ENCODE peak calls at places on chromosomes 11 and 22, in seven cellular contexts. One of them, this sample, is unnamed.

GRCh38 chr22:39282642-39283311 is 36.6 kb downstream of the RPL3 start:
- DNase-seq in Calu3: no peak
- DNase-seq in GM06990: no peak
- DNase-seq in fibroblast of lung: no peak
- DNase-seq in GM12865: no peak
- DNase-seq in transverse colon: no peak
- DNase-seq in neural crest cell: no peak
- DNase-seq in this sample: no peak

GRCh38 chr11:31940396-31941037 is 129.4 kb upstream of the PAX6 start:
- DNase-seq in GM06990: no peak
- DNase-seq in fibroblast of lung: peak; percentile 26
- DNase-seq in transverse colon: no peak
- DNase-seq in neural crest cell: no peak
- DNase-seq in GM12865: no peak
- DNase-seq in Calu3: no peak
- DNase-seq in this sample: no peak

GRCh38 chr11:2305862-2306823 is 4.3 kb downstream of the TSPAN32 start:
- DNase-seq in transverse colon: peak; percentile 73
- DNase-seq in fibroblast of lung: peak; percentile 94
- DNase-seq in GM12865: no peak
- DNase-seq in Calu3: no peak
- DNase-seq in neural crest cell: no peak
- DNase-seq in GM06990: no peak
- DNase-seq in this sample: no peak

GRCh38 chr11:105986554-105986953 is 35.5 kb downstream of the MSANTD4 start:
- DNase-seq in fibroblast of lung: no peak
- DNase-seq in GM06990: no peak
- DNase-seq in Calu3: no peak
- DNase-seq in GM12865: no peak
- DNase-seq in neural crest cell: no peak
- DNase-seq in transverse colon: no peak
- DNase-seq in this sample: no peak

GRCh38 chr11:92852946-92853345 is 116.5 kb upstream of the MTNR1B start:
- DNase-seq in Calu3: no peak
- DNase-seq in fibroblast of lung: no peak
- DNase-seq in GM06990: no peak
- DNase-seq in transverse colon: peak; percentile 75
- DNase-seq in neural crest cell: no peak
- DNase-seq in GM12865: no peak
- DNase-seq in this sample: peak; percentile 91

GRCh38 chr11:74570266-74571061 is 21.9 kb upstream of the POLD3 start:
- DNase-seq in neural crest cell: peak; percentile 10
- DNase-seq in Calu3: peak; percentile 70
- DNase-seq in transverse colon: peak; percentile 66
- DNase-seq in fibroblast of lung: peak; percentile 54
- DNase-seq in GM12865: peak; percentile 66
- DNase-seq in GM06990: no peak
- DNase-seq in this sample: peak; percentile 71

GRCh38 chr11:123510579-123510905 is 80.5 kb downstream of the GRAMD1B start:
- DNase-seq in Calu3: no peak
- DNase-seq in GM06990: no peak
- DNase-seq in GM12865: no peak
- DNase-seq in fibroblast of lung: no peak
- DNase-seq in transverse colon: no peak
- DNase-seq in neural crest cell: no peak
- DNase-seq in this sample: no peak

GRCh38 chr11:20162824-20163777 is 2.8 kb upstream of the DBX1 start:
- DNase-seq in Calu3: peak; percentile 17
- DNase-seq in GM12865: no peak
- DNase-seq in fibroblast of lung: peak; percentile 37
- DNase-seq in transverse colon: no peak
- DNase-seq in GM06990: no peak
- DNase-seq in neural crest cell: no peak
- DNase-seq in this sample: no peak

GRCh38 chr11:124669193-124669592 is 4.3 kb downstream of the SIAE start:
- DNase-seq in transverse colon: peak; percentile 35
- DNase-seq in GM12865: peak; percentile 65
- DNase-seq in Calu3: peak; percentile 51
- DNase-seq in fibroblast of lung: peak; percentile 60
- DNase-seq in GM06990: peak; percentile 31
- DNase-seq in neural crest cell: peak; percentile 50
- DNase-seq in this sample: peak; percentile 58

GRCh38 chr11:2194877-2195755 is 23.5 kb upstream of the TH start:
- DNase-seq in fibroblast of lung: peak; percentile 28
- DNase-seq in Calu3: peak; percentile 70
- DNase-seq in neural crest cell: peak; percentile 86
- DNase-seq in GM06990: no peak
- DNase-seq in transverse colon: peak; percentile 34
- DNase-seq in GM12865: peak; percentile 26
- DNase-seq in this sample: peak; percentile 37

GRCh38 chr22:24060375-24060788 is 49.3 kb downstream of the CABIN1 start:
- DNase-seq in transverse colon: no peak
- DNase-seq in GM06990: no peak
- DNase-seq in GM12865: no peak
- DNase-seq in Calu3: no peak
- DNase-seq in neural crest cell: no peak
- DNase-seq in fibroblast of lung: peak; percentile 90
- DNase-seq in this sample: peak; percentile 87

GRCh38 chr11:3614742-3615171 is 27.0 kb downstream of the ART5 start:
- DNase-seq in GM12865: peak; percentile 68
- DNase-seq in transverse colon: peak; percentile 11
- DNase-seq in neural crest cell: no peak
- DNase-seq in fibroblast of lung: no peak
- DNase-seq in GM06990: no peak
- DNase-seq in Calu3: no peak
- DNase-seq in this sample: no peak

GRCh38 chr11:64650923-64651523 is 60.0 kb downstream of the SLC22A12 start:
- DNase-seq in GM12865: peak; percentile 35
- DNase-seq in fibroblast of lung: peak; percentile 8
- DNase-seq in GM06990: no peak
- DNase-seq in neural crest cell: no peak
- DNase-seq in Calu3: peak; percentile 11
- DNase-seq in transverse colon: no peak
- DNase-seq in this sample: peak; percentile 25

GRCh38 chr11:110857885-110858555 is 145.8 kb upstream of the ARHGAP20 start:
- DNase-seq in transverse colon: peak; percentile 39
- DNase-seq in GM06990: no peak
- DNase-seq in Calu3: no peak
- DNase-seq in neural crest cell: no peak
- DNase-seq in GM12865: peak; percentile 25
- DNase-seq in fibroblast of lung: peak; percentile 89
- DNase-seq in this sample: peak; percentile 45

GRCh38 chr11:30125461-30125860 is 105.4 kb upstream of the FSHB start:
- DNase-seq in fibroblast of lung: no peak
- DNase-seq in GM06990: no peak
- DNase-seq in transverse colon: no peak
- DNase-seq in Calu3: no peak
- DNase-seq in GM12865: no peak
- DNase-seq in neural crest cell: no peak
- DNase-seq in this sample: peak; percentile 23

GRCh38 chr11:109967121-109967520 is 126.1 kb upstream of the ZC3H12C start:
- DNase-seq in GM12865: no peak
- DNase-seq in neural crest cell: no peak
- DNase-seq in Calu3: no peak
- DNase-seq in transverse colon: no peak
- DNase-seq in GM06990: no peak
- DNase-seq in fibroblast of lung: no peak
- DNase-seq in this sample: no peak

GRCh38 chr11:30333405-30333804 is 10.5 kb downstream of the ARL14EP start:
- DNase-seq in GM06990: no peak
- DNase-seq in transverse colon: no peak
- DNase-seq in GM12865: no peak
- DNase-seq in fibroblast of lung: no peak
- DNase-seq in neural crest cell: no peak
- DNase-seq in Calu3: peak; percentile 16
- DNase-seq in this sample: peak; percentile 25

GRCh38 chr11:203056-203944 is 3.9 kb downstream of the BET1L start:
- DNase-seq in GM06990: no peak
- DNase-seq in fibroblast of lung: no peak
- DNase-seq in Calu3: no peak
- DNase-seq in GM12865: peak; percentile 1
- DNase-seq in neural crest cell: no peak
- DNase-seq in transverse colon: no peak
- DNase-seq in this sample: no peak

GRCh38 chr11:62664405-62665074 is 470 bp downstream of the C11orf98 start:
- DNase-seq in GM06990: no peak
- DNase-seq in Calu3: peak; percentile 51
- DNase-seq in neural crest cell: no peak
- DNase-seq in transverse colon: peak; percentile 74
- DNase-seq in fibroblast of lung: no peak
- DNase-seq in GM12865: peak; percentile 86
- DNase-seq in this sample: peak; percentile 65

GRCh38 chr11:114010931-114011330 is 36.0 kb downstream of the HTR3A start:
- DNase-seq in neural crest cell: no peak
- DNase-seq in Calu3: no peak
- DNase-seq in fibroblast of lung: no peak
- DNase-seq in transverse colon: no peak
- DNase-seq in GM12865: no peak
- DNase-seq in GM06990: no peak
- DNase-seq in this sample: no peak

GRCh38 chr22:17891427-17892167 is 117.3 kb upstream of the BID start:
- DNase-seq in neural crest cell: no peak
- DNase-seq in fibroblast of lung: no peak
- DNase-seq in Calu3: no peak
- DNase-seq in transverse colon: peak; percentile 83
- DNase-seq in GM06990: no peak
- DNase-seq in GM12865: peak; percentile 26
- DNase-seq in this sample: no peak

GRCh38 chr11:78958444-78958843 is 383.8 kb upstream of the NARS2 start:
- DNase-seq in fibroblast of lung: no peak
- DNase-seq in neural crest cell: no peak
- DNase-seq in Calu3: no peak
- DNase-seq in GM06990: no peak
- DNase-seq in GM12865: no peak
- DNase-seq in transverse colon: no peak
- DNase-seq in this sample: no peak

DNA sequence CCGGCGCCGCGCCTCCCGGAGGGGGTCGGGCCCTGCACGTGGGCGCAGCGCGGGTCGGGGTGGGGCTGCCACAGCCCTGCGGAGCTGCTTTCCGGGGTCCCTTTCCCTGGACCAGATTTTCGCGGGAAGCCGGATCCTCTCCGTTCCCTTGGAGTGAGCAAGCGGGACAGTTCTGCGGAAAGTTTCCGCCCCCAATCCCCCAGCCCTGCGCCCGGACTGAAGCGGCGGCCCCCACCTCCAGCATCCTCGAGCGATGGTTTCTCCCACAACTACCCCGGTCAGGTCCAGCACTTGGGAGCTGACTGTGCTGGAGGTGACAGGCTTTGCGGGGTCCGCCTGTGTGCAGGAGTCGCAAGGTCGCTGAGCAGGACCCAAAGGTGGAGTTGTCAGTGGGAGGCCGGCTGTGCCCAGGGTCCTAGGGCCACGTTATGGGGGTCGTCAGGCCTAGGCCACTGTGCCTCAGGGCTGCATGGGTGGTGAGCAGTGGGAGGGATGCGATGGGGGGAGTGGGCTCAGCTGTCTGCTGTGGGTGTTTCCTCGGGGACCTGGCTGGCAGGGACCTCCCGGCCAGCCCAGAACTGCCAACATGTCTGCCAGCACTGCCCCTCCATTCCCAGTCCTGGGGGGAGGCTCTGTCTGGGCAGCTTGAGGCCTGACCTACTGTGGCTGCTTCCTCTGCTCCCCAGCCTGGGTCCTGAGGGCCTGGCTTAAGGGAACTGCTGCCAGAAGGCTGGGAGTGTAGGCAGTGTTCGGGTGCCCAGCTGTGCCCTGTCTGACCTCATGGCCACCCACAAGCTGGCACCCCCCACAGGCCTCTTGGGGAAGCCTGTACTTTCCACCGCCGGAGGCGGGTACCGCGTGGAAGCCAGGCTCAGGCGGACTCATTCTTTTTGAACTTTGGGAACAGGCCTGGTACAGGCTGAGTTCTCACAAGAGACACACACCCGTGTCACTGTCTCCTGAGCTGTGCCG is 726 bp downstream of the ST3GAL4 start:
- DNase-seq in neural crest cell: no peak
- DNase-seq in Calu3: no peak
- DNase-seq in fibroblast of lung: no peak
- DNase-seq in transverse colon: no peak
- DNase-seq in GM12865: peak; percentile 24
- DNase-seq in GM06990: peak; percentile 22
- DNase-seq in this sample: peak; percentile 68
- TF ChIP-seq CTCF in neural crest cell: no peak
- TF ChIP-seq CTCF in Calu3: no peak
- TF ChIP-seq CTCF in fibroblast of lung: no peak
- TF ChIP-seq CTCF in transverse colon: no peak
- TF ChIP-seq CTCF in GM12865: no peak
- TF ChIP-seq CTCF in GM06990: no peak
- TF ChIP-seq CTCF in this sample: no peak

DNA sequence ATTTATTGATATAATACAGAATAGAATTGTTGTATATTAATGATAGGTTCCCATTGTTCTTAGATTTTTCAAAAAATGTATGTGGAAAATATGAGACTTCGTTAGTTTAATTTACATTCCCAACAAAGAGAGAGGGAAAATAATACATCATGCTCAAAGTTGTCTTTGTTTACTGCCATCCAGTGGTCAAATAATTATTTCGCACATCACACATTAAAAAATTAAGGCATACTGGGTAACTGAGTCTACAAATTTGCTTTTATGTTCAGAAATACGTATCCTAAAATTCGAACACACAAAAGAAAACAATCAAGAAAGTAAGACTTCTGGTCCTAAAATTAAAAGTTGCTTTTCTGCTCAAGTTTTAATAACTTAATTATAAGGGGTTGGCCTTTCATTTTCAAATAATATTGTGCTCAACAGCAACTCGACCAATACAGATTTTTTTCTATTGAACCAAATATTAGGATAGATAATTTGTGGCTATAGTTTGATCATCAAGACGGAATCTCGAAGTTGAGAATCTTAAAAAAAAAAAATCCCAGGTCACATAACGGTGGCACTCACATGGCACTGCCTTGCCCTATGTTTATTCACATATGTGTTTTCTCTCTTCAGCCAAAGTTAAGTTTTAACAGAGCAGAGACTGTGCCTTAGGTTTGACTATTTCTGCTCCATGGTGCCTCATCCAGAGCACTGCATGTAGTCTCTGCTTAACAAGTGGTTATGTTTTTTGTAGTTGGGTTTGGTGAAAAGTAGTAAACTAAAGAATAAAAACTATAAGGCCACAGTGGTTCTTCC is 12.3 kb downstream of the PDGFD start:
- DNase-seq in neural crest cell: no peak
- DNase-seq in fibroblast of lung: peak; percentile 40
- DNase-seq in transverse colon: no peak
- DNase-seq in GM12865: peak; percentile 9
- DNase-seq in GM06990: no peak
- DNase-seq in Calu3: no peak
- DNase-seq in this sample: peak; percentile 43
- TF ChIP-seq CTCF in neural crest cell: peak; percentile 58
- TF ChIP-seq CTCF in fibroblast of lung: no peak
- TF ChIP-seq CTCF in transverse colon: peak; percentile 21
- TF ChIP-seq CTCF in GM12865: peak; percentile 21
- TF ChIP-seq CTCF in GM06990: peak; percentile 33
- TF ChIP-seq CTCF in Calu3: no peak
- TF ChIP-seq CTCF in this sample: peak; percentile 51

GRCh38 chr22:38074181-38075104 is 9.5 kb downstream of the SLC16A8 start:
- DNase-seq in transverse colon: no peak
- DNase-seq in GM12865: no peak
- DNase-seq in fibroblast of lung: peak; percentile 40
- DNase-seq in neural crest cell: no peak
- DNase-seq in Calu3: no peak
- DNase-seq in GM06990: no peak
- DNase-seq in this sample: no peak
- TF ChIP-seq CTCF in transverse colon: no peak
- TF ChIP-seq CTCF in GM12865: no peak
- TF ChIP-seq CTCF in fibroblast of lung: peak; percentile 30
- TF ChIP-seq CTCF in neural crest cell: peak; percentile 50
- TF ChIP-seq CTCF in Calu3: no peak
- TF ChIP-seq CTCF in GM06990: no peak
- TF ChIP-seq CTCF in this sample: no peak

GRCh38 chr22:26606611-26607010 is 11.2 kb downstream of the CRYBB1 start:
- DNase-seq in GM06990: no peak
- DNase-seq in GM12865: no peak
- DNase-seq in Calu3: no peak
- DNase-seq in transverse colon: no peak
- DNase-seq in fibroblast of lung: peak; percentile 44
- DNase-seq in neural crest cell: no peak
- DNase-seq in this sample: peak; percentile 15
- TF ChIP-seq CTCF in GM06990: no peak
- TF ChIP-seq CTCF in GM12865: no peak
- TF ChIP-seq CTCF in Calu3: no peak
- TF ChIP-seq CTCF in transverse colon: no peak
- TF ChIP-seq CTCF in fibroblast of lung: no peak
- TF ChIP-seq CTCF in neural crest cell: no peak
- TF ChIP-seq CTCF in this sample: no peak

This sample was measured in MCF 10A.